ENCODE peak calls at places on chromosomes 7 and 10, in ten cellular contexts. Y is activated CD8-positive, alpha-beta memory T cell treated with anti-CD3 and anti-CD28 coated beads for 48 hours; S is NCI-H510A; I is pons; M is T-cell; U is non-pigmented ciliary epithelial cell; X is NCI-H226; A is prostate gland; K is endothelial cell; Z is cardiac muscle cell. L is an unnamed sample.
A peak's percentile ranks its signal among the peaks of the same experiment; 100 is the strongest.

GRCh38 chr10:51063659-51064535 is 10.4 kb upstream of the PRKG1 start:
- DNase-seq in Z (peak; percentile 78), M (no peak), U (peak; percentile 28), Y (no peak), S (no peak), A (no peak), K (no peak), I (peak; percentile 51), X (peak; percentile 11), L (peak; percentile 28)

GRCh38 chr10:120979435-120980315 is 128.5 kb downstream of the WDR11 start:
- DNase-seq in A (peak; percentile 61), I (no peak), Z (peak; percentile 1), S (peak; percentile 85), Y (no peak), X (no peak), M (peak; percentile 1), K (peak; percentile 12), U (no peak), L (peak; percentile 6)

GRCh38 chr7:122790132-122790531 is 87.4 kb upstream of the RNF148 start:
- DNase-seq in U (no peak), M (no peak), Y (no peak), X (no peak), S (peak; percentile 13), A (no peak), I (no peak), Z (peak; percentile 1), K (no peak), L (no peak)

GRCh38 chr7:141679014-141679413 is 23.0 kb downstream of the DENND11 start:
- DNase-seq in M (no peak), X (no peak), K (no peak), Y (no peak), I (no peak), Z (no peak), U (no peak), S (no peak), A (no peak), L (no peak)

GRCh38 chr7:75808106-75808505 is 5.5 kb downstream of the CCL24 start:
- DNase-seq in I (no peak), S (no peak), M (no peak), A (no peak), X (no peak), Z (no peak), Y (no peak), U (no peak), K (no peak), L (no peak)

GRCh38 chr7:66413379-66414114 is 208.4 kb downstream of the TPST1 start:
- DNase-seq in Z (peak; percentile 91), Y (peak; percentile 73), M (peak; percentile 83), U (peak; percentile 24), A (peak; percentile 52), X (no peak), I (peak; percentile 85), K (peak; percentile 81), S (peak; percentile 93), L (peak; percentile 93)

GRCh38 chr7:120842131-120842621 is 15.8 kb downstream of the TSPAN12 start:
- DNase-seq in I (no peak), M (no peak), Y (no peak), A (peak; percentile 43), S (peak; percentile 6), X (no peak), K (no peak), U (no peak), Z (no peak), L (no peak)

GRCh38 chr10:133357293-133358151 is at the start of gene FUOM:
- DNase-seq in I (no peak), M (peak; percentile 66), A (no peak), U (no peak), Z (peak; percentile 68), K (peak; percentile 68), X (no peak), Y (peak; percentile 61), S (no peak), L (no peak)

GRCh38 chr10:109967739-109968088 is 40.1 kb upstream of the ADD3 start:
- DNase-seq in M (no peak), U (no peak), S (no peak), A (no peak), Z (no peak), Y (no peak), X (no peak), I (no peak), K (no peak), L (no peak)

GRCh38 chr10:91662993-91663392 is 30.1 kb upstream of the PPP1R3C start:
- DNase-seq in X (no peak), I (no peak), U (no peak), M (no peak), A (no peak), S (no peak), Z (no peak), K (no peak), Y (no peak), L (no peak)

GRCh38 chr10:42827201-42827600 is 44.6 kb downstream of the BMS1 start:
- DNase-seq in K (peak; percentile 24), I (no peak), Y (no peak), Z (no peak), S (no peak), M (no peak), X (no peak), A (no peak), U (no peak), L (no peak)

GRCh38 chr10:99119258-99119748 is 116.3 kb downstream of the HPSE2 start:
- DNase-seq in M (no peak), K (no peak), Y (no peak), X (no peak), A (no peak), S (no peak), U (no peak), Z (no peak), I (no peak), L (no peak)

GRCh38 chr7:1400351-1400750 is 58.9 kb downstream of the MICALL2 start:
- DNase-seq in Z (no peak), X (no peak), S (no peak), A (no peak), Y (no peak), M (no peak), U (no peak), K (no peak), I (no peak), L (no peak)

GRCh38 chr7:4189151-4189570 is 492.9 kb upstream of the FOXK1 start:
- DNase-seq in I (peak; percentile 45), S (no peak), X (no peak), Z (no peak), A (peak; percentile 98), Y (no peak), M (no peak), U (no peak), K (no peak), L (no peak)

GRCh38 chr7:6269527-6269926 is 2.9 kb downstream of the CYTH3 start:
- DNase-seq in I (no peak), Y (no peak), S (no peak), Z (no peak), U (no peak), A (no peak), K (no peak), X (no peak), M (no peak), L (no peak)

GRCh38 chr10:79067241-79068202 is 1.2 kb upstream of the ZMIZ1 start:
- DNase-seq in M (peak; percentile 79), Z (peak; percentile 97), S (peak; percentile 71), X (peak; percentile 83), U (no peak), I (peak; percentile 81), Y (peak; percentile 53), K (peak; percentile 96), A (peak; percentile 81), L (peak; percentile 68)

GRCh38 chr7:112529486-112529885 is 48.7 kb downstream of the LSMEM1 start:
- DNase-seq in X (no peak), Y (no peak), Z (no peak), I (no peak), K (no peak), U (no peak), M (no peak), S (no peak), A (no peak), L (no peak)

GRCh38 chr10:48330269-48330668 is 23.8 kb downstream of the MAPK8 start:
- DNase-seq in M (no peak), K (no peak), X (no peak), I (no peak), Y (no peak), Z (peak; percentile 83), U (no peak), S (no peak), A (no peak), L (no peak)

GRCh38 chr7:130281227-130281626 is 11.7 kb upstream of the CPA4 start:
- DNase-seq in Y (no peak), Z (peak; percentile 66), A (no peak), I (no peak), M (no peak), S (no peak), X (peak; percentile 65), U (no peak), K (no peak), L (no peak)

GRCh38 chr7:138126928-138127327 is 50.7 kb downstream of the AKR1D1 start:
- DNase-seq in K (no peak), Y (no peak), M (no peak), X (peak; percentile 58), I (no peak), U (no peak), Z (no peak), A (no peak), S (no peak), L (no peak)

L was measured in NCI-H460.